ENCODE peak calls at places on chromosomes 13 and 19, in ten cellular contexts. One of them, this sample, is unnamed.

GRCh38 chr19:14167594-14168138 is 31.3 kb upstream of the ASF1B start:
- DNase-seq in CD8-positive, alpha-beta memory T cell: no peak
- DNase-seq in activated CD4-positive, alpha-beta T cell treated with anti-CD3 and anti-CD28 coated beads, Interleukin-2, amount 50 U/mL, for 24 hours: no peak
- DNase-seq in stimulated activated CD4-positive, alpha-beta T cell treated with anti-CD3 and anti-CD28 coated beads, Interleukin-2, amount 100 ng/mL, for 4 hours: peak; percentile 14
- DNase-seq in left lung: no peak
- DNase-seq in body of pancreas: no peak
- DNase-seq in D721Med: no peak
- DNase-seq in midbrain: no peak
- DNase-seq in CD8-positive, alpha-beta T cell: peak; percentile 44
- DNase-seq in NCI-H774: no peak
- DNase-seq in this sample: peak; percentile 24

GRCh38 chr19:15836595-15837398 is 21.3 kb upstream of the OR10H1 start:
- DNase-seq in CD8-positive, alpha-beta memory T cell: peak; percentile 91
- DNase-seq in activated CD4-positive, alpha-beta T cell treated with anti-CD3 and anti-CD28 coated beads, Interleukin-2, amount 50 U/mL, for 24 hours: peak; percentile 95
- DNase-seq in stimulated activated CD4-positive, alpha-beta T cell treated with anti-CD3 and anti-CD28 coated beads, Interleukin-2, amount 100 ng/mL, for 4 hours: peak; percentile 91
- DNase-seq in left lung: peak; percentile 98
- DNase-seq in body of pancreas: peak; percentile 95
- DNase-seq in D721Med: no peak
- DNase-seq in midbrain: peak; percentile 97
- DNase-seq in CD8-positive, alpha-beta T cell: peak; percentile 95
- DNase-seq in NCI-H774: peak; percentile 95
- DNase-seq in this sample: peak; percentile 96

GRCh38 chr19:9932835-9933234 is 3.5 kb downstream of the OLFM2 start:
- DNase-seq in CD8-positive, alpha-beta memory T cell: no peak
- DNase-seq in activated CD4-positive, alpha-beta T cell treated with anti-CD3 and anti-CD28 coated beads, Interleukin-2, amount 50 U/mL, for 24 hours: no peak
- DNase-seq in stimulated activated CD4-positive, alpha-beta T cell treated with anti-CD3 and anti-CD28 coated beads, Interleukin-2, amount 100 ng/mL, for 4 hours: no peak
- DNase-seq in left lung: no peak
- DNase-seq in body of pancreas: no peak
- DNase-seq in D721Med: no peak
- DNase-seq in midbrain: no peak
- DNase-seq in CD8-positive, alpha-beta T cell: no peak
- DNase-seq in NCI-H774: no peak
- DNase-seq in this sample: no peak

GRCh38 chr13:23666576-23666975 is 96.4 kb downstream of the TNFRSF19 start:
- DNase-seq in CD8-positive, alpha-beta memory T cell: no peak
- DNase-seq in activated CD4-positive, alpha-beta T cell treated with anti-CD3 and anti-CD28 coated beads, Interleukin-2, amount 50 U/mL, for 24 hours: no peak
- DNase-seq in stimulated activated CD4-positive, alpha-beta T cell treated with anti-CD3 and anti-CD28 coated beads, Interleukin-2, amount 100 ng/mL, for 4 hours: no peak
- DNase-seq in left lung: no peak
- DNase-seq in body of pancreas: no peak
- DNase-seq in D721Med: no peak
- DNase-seq in midbrain: no peak
- DNase-seq in CD8-positive, alpha-beta T cell: no peak
- DNase-seq in NCI-H774: no peak
- DNase-seq in this sample: no peak

GRCh38 chr19:2164020-2164988 is 571 bp downstream of the DOT1L start:
- DNase-seq in CD8-positive, alpha-beta memory T cell: no peak
- DNase-seq in activated CD4-positive, alpha-beta T cell treated with anti-CD3 and anti-CD28 coated beads, Interleukin-2, amount 50 U/mL, for 24 hours: no peak
- DNase-seq in stimulated activated CD4-positive, alpha-beta T cell treated with anti-CD3 and anti-CD28 coated beads, Interleukin-2, amount 100 ng/mL, for 4 hours: no peak
- DNase-seq in left lung: no peak
- DNase-seq in body of pancreas: no peak
- DNase-seq in D721Med: no peak
- DNase-seq in midbrain: no peak
- DNase-seq in CD8-positive, alpha-beta T cell: no peak
- DNase-seq in NCI-H774: no peak
- DNase-seq in this sample: no peak

GRCh38 chr13:24203726-24204295 is 43.3 kb downstream of the SPATA13 start:
- DNase-seq in CD8-positive, alpha-beta memory T cell: no peak
- DNase-seq in activated CD4-positive, alpha-beta T cell treated with anti-CD3 and anti-CD28 coated beads, Interleukin-2, amount 50 U/mL, for 24 hours: no peak
- DNase-seq in stimulated activated CD4-positive, alpha-beta T cell treated with anti-CD3 and anti-CD28 coated beads, Interleukin-2, amount 100 ng/mL, for 4 hours: no peak
- DNase-seq in left lung: no peak
- DNase-seq in body of pancreas: no peak
- DNase-seq in D721Med: no peak
- DNase-seq in midbrain: no peak
- DNase-seq in CD8-positive, alpha-beta T cell: no peak
- DNase-seq in NCI-H774: no peak
- DNase-seq in this sample: no peak

GRCh38 chr13:59513686-59514085 is 650.0 kb downstream of the DIAPH3 start:
- DNase-seq in CD8-positive, alpha-beta memory T cell: no peak
- DNase-seq in activated CD4-positive, alpha-beta T cell treated with anti-CD3 and anti-CD28 coated beads, Interleukin-2, amount 50 U/mL, for 24 hours: no peak
- DNase-seq in stimulated activated CD4-positive, alpha-beta T cell treated with anti-CD3 and anti-CD28 coated beads, Interleukin-2, amount 100 ng/mL, for 4 hours: no peak
- DNase-seq in left lung: no peak
- DNase-seq in body of pancreas: no peak
- DNase-seq in D721Med: no peak
- DNase-seq in midbrain: no peak
- DNase-seq in CD8-positive, alpha-beta T cell: no peak
- DNase-seq in NCI-H774: no peak
- DNase-seq in this sample: no peak

GRCh38 chr13:91346848-91347211 is 657 bp upstream of the MIR17HG start:
- DNase-seq in CD8-positive, alpha-beta memory T cell: peak; percentile 10
- DNase-seq in activated CD4-positive, alpha-beta T cell treated with anti-CD3 and anti-CD28 coated beads, Interleukin-2, amount 50 U/mL, for 24 hours: peak; percentile 49
- DNase-seq in stimulated activated CD4-positive, alpha-beta T cell treated with anti-CD3 and anti-CD28 coated beads, Interleukin-2, amount 100 ng/mL, for 4 hours: peak; percentile 28
- DNase-seq in left lung: peak; percentile 34
- DNase-seq in body of pancreas: peak; percentile 26
- DNase-seq in D721Med: no peak
- DNase-seq in midbrain: peak; percentile 31
- DNase-seq in CD8-positive, alpha-beta T cell: peak; percentile 32
- DNase-seq in NCI-H774: no peak
- DNase-seq in this sample: no peak

GRCh38 chr13:20182231-20182846 is 10.4 kb downstream of the GJB2 start:
- DNase-seq in CD8-positive, alpha-beta memory T cell: no peak
- DNase-seq in activated CD4-positive, alpha-beta T cell treated with anti-CD3 and anti-CD28 coated beads, Interleukin-2, amount 50 U/mL, for 24 hours: peak; percentile 64
- DNase-seq in stimulated activated CD4-positive, alpha-beta T cell treated with anti-CD3 and anti-CD28 coated beads, Interleukin-2, amount 100 ng/mL, for 4 hours: peak; percentile 39
- DNase-seq in left lung: no peak
- DNase-seq in body of pancreas: peak; percentile 38
- DNase-seq in D721Med: peak; percentile 60
- DNase-seq in midbrain: peak; percentile 71
- DNase-seq in CD8-positive, alpha-beta T cell: peak; percentile 54
- DNase-seq in NCI-H774: peak; percentile 34
- DNase-seq in this sample: peak; percentile 60

GRCh38 chr13:94712812-94713555 is 639 bp upstream of the SOX21 start:
- DNase-seq in CD8-positive, alpha-beta memory T cell: no peak
- DNase-seq in activated CD4-positive, alpha-beta T cell treated with anti-CD3 and anti-CD28 coated beads, Interleukin-2, amount 50 U/mL, for 24 hours: no peak
- DNase-seq in stimulated activated CD4-positive, alpha-beta T cell treated with anti-CD3 and anti-CD28 coated beads, Interleukin-2, amount 100 ng/mL, for 4 hours: no peak
- DNase-seq in left lung: no peak
- DNase-seq in body of pancreas: no peak
- DNase-seq in D721Med: no peak
- DNase-seq in midbrain: no peak
- DNase-seq in CD8-positive, alpha-beta T cell: no peak
- DNase-seq in NCI-H774: peak; percentile 56
- DNase-seq in this sample: no peak

GRCh38 chr13:53200498-53201453 is 172.2 kb downstream of the OLFM4 start:
- DNase-seq in CD8-positive, alpha-beta memory T cell: no peak
- DNase-seq in activated CD4-positive, alpha-beta T cell treated with anti-CD3 and anti-CD28 coated beads, Interleukin-2, amount 50 U/mL, for 24 hours: no peak
- DNase-seq in stimulated activated CD4-positive, alpha-beta T cell treated with anti-CD3 and anti-CD28 coated beads, Interleukin-2, amount 100 ng/mL, for 4 hours: no peak
- DNase-seq in left lung: peak; percentile 38
- DNase-seq in body of pancreas: peak; percentile 79
- DNase-seq in D721Med: peak; percentile 59
- DNase-seq in midbrain: peak; percentile 23
- DNase-seq in CD8-positive, alpha-beta T cell: no peak
- DNase-seq in NCI-H774: no peak
- DNase-seq in this sample: no peak

GRCh38 chr19:6847828-6848200 is 39.6 kb upstream of the ADGRE1 start:
- DNase-seq in CD8-positive, alpha-beta memory T cell: no peak
- DNase-seq in activated CD4-positive, alpha-beta T cell treated with anti-CD3 and anti-CD28 coated beads, Interleukin-2, amount 50 U/mL, for 24 hours: no peak
- DNase-seq in stimulated activated CD4-positive, alpha-beta T cell treated with anti-CD3 and anti-CD28 coated beads, Interleukin-2, amount 100 ng/mL, for 4 hours: no peak
- DNase-seq in left lung: no peak
- DNase-seq in body of pancreas: no peak
- DNase-seq in D721Med: no peak
- DNase-seq in midbrain: no peak
- DNase-seq in CD8-positive, alpha-beta T cell: no peak
- DNase-seq in NCI-H774: no peak
- DNase-seq in this sample: no peak

GRCh38 chr13:49859568-49859967 is 67.1 kb upstream of the KPNA3 start:
- DNase-seq in CD8-positive, alpha-beta memory T cell: no peak
- DNase-seq in activated CD4-positive, alpha-beta T cell treated with anti-CD3 and anti-CD28 coated beads, Interleukin-2, amount 50 U/mL, for 24 hours: no peak
- DNase-seq in stimulated activated CD4-positive, alpha-beta T cell treated with anti-CD3 and anti-CD28 coated beads, Interleukin-2, amount 100 ng/mL, for 4 hours: no peak
- DNase-seq in left lung: peak; percentile 43
- DNase-seq in body of pancreas: peak; percentile 18
- DNase-seq in D721Med: no peak
- DNase-seq in midbrain: no peak
- DNase-seq in CD8-positive, alpha-beta T cell: no peak
- DNase-seq in NCI-H774: no peak
- DNase-seq in this sample: no peak

GRCh38 chr13:76512676-76513277 is 373.4 kb downstream of the KCTD12 start:
- DNase-seq in CD8-positive, alpha-beta memory T cell: no peak
- DNase-seq in activated CD4-positive, alpha-beta T cell treated with anti-CD3 and anti-CD28 coated beads, Interleukin-2, amount 50 U/mL, for 24 hours: no peak
- DNase-seq in stimulated activated CD4-positive, alpha-beta T cell treated with anti-CD3 and anti-CD28 coated beads, Interleukin-2, amount 100 ng/mL, for 4 hours: no peak
- DNase-seq in left lung: no peak
- DNase-seq in body of pancreas: no peak
- DNase-seq in D721Med: no peak
- DNase-seq in midbrain: no peak
- DNase-seq in CD8-positive, alpha-beta T cell: no peak
- DNase-seq in NCI-H774: peak; percentile 19
- DNase-seq in this sample: no peak

GRCh38 chr19:41792513-41793413 is 3.6 kb upstream of the CEACAM3 start:
- DNase-seq in CD8-positive, alpha-beta memory T cell: peak; percentile 15
- DNase-seq in activated CD4-positive, alpha-beta T cell treated with anti-CD3 and anti-CD28 coated beads, Interleukin-2, amount 50 U/mL, for 24 hours: peak; percentile 12
- DNase-seq in stimulated activated CD4-positive, alpha-beta T cell treated with anti-CD3 and anti-CD28 coated beads, Interleukin-2, amount 100 ng/mL, for 4 hours: peak; percentile 13
- DNase-seq in left lung: peak; percentile 60
- DNase-seq in body of pancreas: peak; percentile 55
- DNase-seq in D721Med: no peak
- DNase-seq in midbrain: peak; percentile 3
- DNase-seq in CD8-positive, alpha-beta T cell: peak; percentile 69
- DNase-seq in NCI-H774: no peak
- DNase-seq in this sample: peak; percentile 19

GRCh38 chr19:1312732-1313694 is 27.3 kb downstream of the EFNA2 start:
- DNase-seq in CD8-positive, alpha-beta memory T cell: no peak
- DNase-seq in activated CD4-positive, alpha-beta T cell treated with anti-CD3 and anti-CD28 coated beads, Interleukin-2, amount 50 U/mL, for 24 hours: no peak
- DNase-seq in stimulated activated CD4-positive, alpha-beta T cell treated with anti-CD3 and anti-CD28 coated beads, Interleukin-2, amount 100 ng/mL, for 4 hours: no peak
- DNase-seq in left lung: no peak
- DNase-seq in body of pancreas: no peak
- DNase-seq in D721Med: no peak
- DNase-seq in midbrain: no peak
- DNase-seq in CD8-positive, alpha-beta T cell: no peak
- DNase-seq in NCI-H774: no peak
- DNase-seq in this sample: no peak

GRCh38 chr19:5153601-5154128 is 184.8 kb downstream of the KDM4B start:
- DNase-seq in CD8-positive, alpha-beta memory T cell: no peak
- DNase-seq in activated CD4-positive, alpha-beta T cell treated with anti-CD3 and anti-CD28 coated beads, Interleukin-2, amount 50 U/mL, for 24 hours: no peak
- DNase-seq in stimulated activated CD4-positive, alpha-beta T cell treated with anti-CD3 and anti-CD28 coated beads, Interleukin-2, amount 100 ng/mL, for 4 hours: no peak
- DNase-seq in left lung: no peak
- DNase-seq in body of pancreas: no peak
- DNase-seq in D721Med: no peak
- DNase-seq in midbrain: no peak
- DNase-seq in CD8-positive, alpha-beta T cell: no peak
- DNase-seq in NCI-H774: no peak
- DNase-seq in this sample: no peak

GRCh38 chr13:94494021-94494420 is 14.5 kb upstream of the DCT start:
- DNase-seq in CD8-positive, alpha-beta memory T cell: no peak
- DNase-seq in activated CD4-positive, alpha-beta T cell treated with anti-CD3 and anti-CD28 coated beads, Interleukin-2, amount 50 U/mL, for 24 hours: no peak
- DNase-seq in stimulated activated CD4-positive, alpha-beta T cell treated with anti-CD3 and anti-CD28 coated beads, Interleukin-2, amount 100 ng/mL, for 4 hours: no peak
- DNase-seq in left lung: no peak
- DNase-seq in body of pancreas: no peak
- DNase-seq in D721Med: no peak
- DNase-seq in midbrain: no peak
- DNase-seq in CD8-positive, alpha-beta T cell: no peak
- DNase-seq in NCI-H774: peak; percentile 7
- DNase-seq in this sample: no peak

GRCh38 chr19:2536461-2536860 is 60.5 kb downstream of the GADD45B start:
- DNase-seq in CD8-positive, alpha-beta memory T cell: no peak
- DNase-seq in activated CD4-positive, alpha-beta T cell treated with anti-CD3 and anti-CD28 coated beads, Interleukin-2, amount 50 U/mL, for 24 hours: no peak
- DNase-seq in stimulated activated CD4-positive, alpha-beta T cell treated with anti-CD3 and anti-CD28 coated beads, Interleukin-2, amount 100 ng/mL, for 4 hours: no peak
- DNase-seq in left lung: no peak
- DNase-seq in body of pancreas: no peak
- DNase-seq in D721Med: no peak
- DNase-seq in midbrain: no peak
- DNase-seq in CD8-positive, alpha-beta T cell: no peak
- DNase-seq in NCI-H774: no peak
- DNase-seq in this sample: no peak

GRCh38 chr19:43847246-43847645 is 20.1 kb downstream of the ZNF283 start:
- DNase-seq in CD8-positive, alpha-beta memory T cell: no peak
- DNase-seq in activated CD4-positive, alpha-beta T cell treated with anti-CD3 and anti-CD28 coated beads, Interleukin-2, amount 50 U/mL, for 24 hours: no peak
- DNase-seq in stimulated activated CD4-positive, alpha-beta T cell treated with anti-CD3 and anti-CD28 coated beads, Interleukin-2, amount 100 ng/mL, for 4 hours: no peak
- DNase-seq in left lung: no peak
- DNase-seq in body of pancreas: no peak
- DNase-seq in D721Med: no peak
- DNase-seq in midbrain: no peak
- DNase-seq in CD8-positive, alpha-beta T cell: no peak
- DNase-seq in NCI-H774: no peak
- DNase-seq in this sample: no peak

GRCh38 chr13:60363288-60363687 is 33.7 kb upstream of the TDRD3 start:
- DNase-seq in CD8-positive, alpha-beta memory T cell: no peak
- DNase-seq in activated CD4-positive, alpha-beta T cell treated with anti-CD3 and anti-CD28 coated beads, Interleukin-2, amount 50 U/mL, for 24 hours: no peak
- DNase-seq in stimulated activated CD4-positive, alpha-beta T cell treated with anti-CD3 and anti-CD28 coated beads, Interleukin-2, amount 100 ng/mL, for 4 hours: no peak
- DNase-seq in left lung: no peak
- DNase-seq in body of pancreas: no peak
- DNase-seq in D721Med: no peak
- DNase-seq in midbrain: no peak
- DNase-seq in CD8-positive, alpha-beta T cell: no peak
- DNase-seq in NCI-H774: no peak
- DNase-seq in this sample: no peak

GRCh38 chr19:6735181-6735891 is 2.0 kb downstream of the GPR108 start:
- DNase-seq in CD8-positive, alpha-beta memory T cell: no peak
- DNase-seq in activated CD4-positive, alpha-beta T cell treated with anti-CD3 and anti-CD28 coated beads, Interleukin-2, amount 50 U/mL, for 24 hours: no peak
- DNase-seq in stimulated activated CD4-positive, alpha-beta T cell treated with anti-CD3 and anti-CD28 coated beads, Interleukin-2, amount 100 ng/mL, for 4 hours: no peak
- DNase-seq in left lung: no peak
- DNase-seq in body of pancreas: no peak
- DNase-seq in D721Med: no peak
- DNase-seq in midbrain: no peak
- DNase-seq in CD8-positive, alpha-beta T cell: no peak
- DNase-seq in NCI-H774: no peak
- DNase-seq in this sample: no peak

GRCh38 chr19:55652311-55653078 is 2.3 kb upstream of the U2AF2 start:
- DNase-seq in CD8-positive, alpha-beta memory T cell: no peak
- DNase-seq in activated CD4-positive, alpha-beta T cell treated with anti-CD3 and anti-CD28 coated beads, Interleukin-2, amount 50 U/mL, for 24 hours: no peak
- DNase-seq in stimulated activated CD4-positive, alpha-beta T cell treated with anti-CD3 and anti-CD28 coated beads, Interleukin-2, amount 100 ng/mL, for 4 hours: no peak
- DNase-seq in left lung: no peak
- DNase-seq in body of pancreas: no peak
- DNase-seq in D721Med: no peak
- DNase-seq in midbrain: no peak
- DNase-seq in CD8-positive, alpha-beta T cell: no peak
- DNase-seq in NCI-H774: no peak
- DNase-seq in this sample: no peak

GRCh38 chr13:99151516-99151915 is 49.1 kb upstream of the UBAC2 start:
- DNase-seq in CD8-positive, alpha-beta memory T cell: no peak
- DNase-seq in activated CD4-positive, alpha-beta T cell treated with anti-CD3 and anti-CD28 coated beads, Interleukin-2, amount 50 U/mL, for 24 hours: no peak
- DNase-seq in stimulated activated CD4-positive, alpha-beta T cell treated with anti-CD3 and anti-CD28 coated beads, Interleukin-2, amount 100 ng/mL, for 4 hours: no peak
- DNase-seq in left lung: no peak
- DNase-seq in body of pancreas: no peak
- DNase-seq in D721Med: no peak
- DNase-seq in midbrain: no peak
- DNase-seq in CD8-positive, alpha-beta T cell: no peak
- DNase-seq in NCI-H774: no peak
- DNase-seq in this sample: no peak

GRCh38 chr13:38348890-38349289 is 761 bp upstream of the UFM1 start:
- DNase-seq in CD8-positive, alpha-beta memory T cell: no peak
- DNase-seq in activated CD4-positive, alpha-beta T cell treated with anti-CD3 and anti-CD28 coated beads, Interleukin-2, amount 50 U/mL, for 24 hours: peak; percentile 43
- DNase-seq in stimulated activated CD4-positive, alpha-beta T cell treated with anti-CD3 and anti-CD28 coated beads, Interleukin-2, amount 100 ng/mL, for 4 hours: peak; percentile 56
- DNase-seq in left lung: no peak
- DNase-seq in body of pancreas: peak; percentile 15
- DNase-seq in D721Med: no peak
- DNase-seq in midbrain: peak; percentile 59
- DNase-seq in CD8-positive, alpha-beta T cell: peak; percentile 4
- DNase-seq in NCI-H774: no peak
- DNase-seq in this sample: no peak

GRCh38 chr19:52897149-52897935 is at the start of gene ZNF320:
- DNase-seq in CD8-positive, alpha-beta memory T cell: peak; percentile 86
- DNase-seq in activated CD4-positive, alpha-beta T cell treated with anti-CD3 and anti-CD28 coated beads, Interleukin-2, amount 50 U/mL, for 24 hours: peak; percentile 86
- DNase-seq in stimulated activated CD4-positive, alpha-beta T cell treated with anti-CD3 and anti-CD28 coated beads, Interleukin-2, amount 100 ng/mL, for 4 hours: peak; percentile 89
- DNase-seq in left lung: peak; percentile 97
- DNase-seq in body of pancreas: peak; percentile 94
- DNase-seq in D721Med: peak; percentile 80
- DNase-seq in midbrain: peak; percentile 95
- DNase-seq in CD8-positive, alpha-beta T cell: peak; percentile 90
- DNase-seq in NCI-H774: peak; percentile 88
- DNase-seq in this sample: peak; percentile 95

GRCh38 chr13:64088491-64088890 is 2672.8 kb upstream of the PCDH20 start:
- DNase-seq in CD8-positive, alpha-beta memory T cell: no peak
- DNase-seq in activated CD4-positive, alpha-beta T cell treated with anti-CD3 and anti-CD28 coated beads, Interleukin-2, amount 50 U/mL, for 24 hours: no peak
- DNase-seq in stimulated activated CD4-positive, alpha-beta T cell treated with anti-CD3 and anti-CD28 coated beads, Interleukin-2, amount 100 ng/mL, for 4 hours: no peak
- DNase-seq in left lung: no peak
- DNase-seq in body of pancreas: no peak
- DNase-seq in D721Med: no peak
- DNase-seq in midbrain: no peak
- DNase-seq in CD8-positive, alpha-beta T cell: no peak
- DNase-seq in NCI-H774: no peak
- DNase-seq in this sample: no peak

GRCh38 chr13:75395056-75395455 is 86.9 kb downstream of the TBC1D4 start:
- DNase-seq in CD8-positive, alpha-beta memory T cell: no peak
- DNase-seq in activated CD4-positive, alpha-beta T cell treated with anti-CD3 and anti-CD28 coated beads, Interleukin-2, amount 50 U/mL, for 24 hours: no peak
- DNase-seq in stimulated activated CD4-positive, alpha-beta T cell treated with anti-CD3 and anti-CD28 coated beads, Interleukin-2, amount 100 ng/mL, for 4 hours: no peak
- DNase-seq in left lung: no peak
- DNase-seq in body of pancreas: no peak
- DNase-seq in D721Med: no peak
- DNase-seq in midbrain: no peak
- DNase-seq in CD8-positive, alpha-beta T cell: no peak
- DNase-seq in NCI-H774: no peak
- DNase-seq in this sample: no peak